ENCODE peak calls at places on chromosomes 13 and 19, in nine cellular contexts. D is tibial artery; A is T follicular helper cell; Y is activated T-helper 1 cell treated with anti-CD3 and anti-CD28 coated beads, Interleukin-12 subunit alpha, Interleukin-12 subunit beta, Interleukin-2, Interleukin-4 antibody, amounts not matched to agents 30 ng/mL and 10 ng/mL and 1 ng/mL, durations not matched to agents 14 hours and 24 hours and 36 hours; T is gastrocnemius medialis; K is epithelial cell of esophagus; O is non-pigmented ciliary epithelial cell; Q is left ventricle myocardium inferior; W is GM23338. Z is an unnamed sample.

GRCh38 chr19:30719991-30720329 is 347.8 kb downstream of the ZNF536 start:
- DNase-seq in D (no peak), A (no peak), Y (no peak), T (no peak), K (no peak), O (no peak), Q (no peak), W (peak), Z (no peak)

GRCh38 chr13:78398743-78399410 is 204.5 kb downstream of the POU4F1 start:
- DNase-seq in D (no peak), A (no peak), Y (no peak), T (no peak), K (no peak), O (no peak), Q (no peak), W (no peak), Z (no peak)

GRCh38 chr13:33313504-33313903 is 27.9 kb upstream of the STARD13 start:
- DNase-seq in D (no peak), A (no peak), Y (no peak), T (no peak), K (no peak), O (no peak), Q (no peak), W (no peak), Z (no peak)

GRCh38 chr13:113962975-113963374 is 10.9 kb downstream of the C13orf46 start:
- DNase-seq in D (no peak), A (no peak), Y (no peak), T (no peak), K (no peak), O (no peak), Q (peak), W (no peak), Z (no peak)

GRCh38 chr13:107079423-107080099 is 511.6 kb upstream of the ARGLU1 start:
- DNase-seq in D (no peak), A (no peak), Y (no peak), T (no peak), K (no peak), O (no peak), Q (no peak), W (no peak), Z (no peak)

GRCh38 chr19:3096902-3097326 is 2.8 kb downstream of the GNA11 start:
- DNase-seq in D (no peak), A (no peak), Y (no peak), T (no peak), K (no peak), O (no peak), Q (no peak), W (no peak), Z (no peak)

GRCh38 chr13:99339736-99340392 is 32.7 kb upstream of the GPR183 start:
- DNase-seq in D (no peak), A (peak), Y (no peak), T (no peak), K (peak), O (no peak), Q (no peak), W (no peak), Z (no peak)

GRCh38 chr19:12841094-12841493 is 2.8 kb downstream of the MAST1 start:
- DNase-seq in D (no peak), A (no peak), Y (no peak), T (no peak), K (peak), O (no peak), Q (no peak), W (peak), Z (no peak)

GRCh38 chr13:30159446-30159839 is 147.9 kb downstream of the KATNAL1 start:
- DNase-seq in D (peak), A (no peak), Y (peak), T (no peak), K (peak), O (peak), Q (no peak), W (no peak), Z (no peak)

GRCh38 chr19:11538232-11539036 is at the start of gene CNN1:
- DNase-seq in D (peak), A (no peak), Y (no peak), T (no peak), K (no peak), O (peak), Q (peak), W (peak), Z (no peak)

GRCh38 chr19:35856546-35857149 is at the start of gene KIRREL2:
- DNase-seq in D (no peak), A (no peak), Y (peak), T (no peak), K (no peak), O (no peak), Q (no peak), W (peak), Z (no peak)

GRCh38 chr13:59444210-59444857 is 719.4 kb downstream of the DIAPH3 start:
- DNase-seq in D (no peak), A (no peak), Y (no peak), T (no peak), K (no peak), O (no peak), Q (no peak), W (no peak), Z (no peak)

GRCh38 chr13:32259116-32259515 is 56.0 kb downstream of the ZAR1L start:
- DNase-seq in D (no peak), A (no peak), Y (no peak), T (no peak), K (no peak), O (no peak), Q (no peak), W (peak), Z (no peak)

GRCh38 chr19:28636706-28637105 is 576.2 kb downstream of the UQCRFS1 start:
- DNase-seq in D (no peak), A (no peak), Y (no peak), T (no peak), K (no peak), O (no peak), Q (no peak), W (no peak), Z (no peak)

GRCh38 chr13:44989941-44990340 is 603 bp downstream of the GPALPP1 start:
- DNase-seq in D (no peak), A (no peak), Y (peak), T (no peak), K (peak), O (no peak), Q (no peak), W (peak), Z (no peak)

GRCh38 chr13:40170982-40171381 is 495.5 kb downstream of the FOXO1 start:
- DNase-seq in D (no peak), A (no peak), Y (no peak), T (no peak), K (peak), O (no peak), Q (no peak), W (no peak), Z (no peak)

GRCh38 chr13:110279684-110280083 is 27.3 kb downstream of the COL4A1 start:
- DNase-seq in D (no peak), A (no peak), Y (no peak), T (no peak), K (no peak), O (no peak), Q (no peak), W (no peak), Z (no peak)

GRCh38 chr19:38417544-38418506 is 8.2 kb downstream of the RASGRP4 start:
- DNase-seq in D (no peak), A (no peak), Y (peak), T (no peak), K (peak), O (no peak), Q (peak), W (peak), Z (no peak)

GRCh38 chr13:50357586-50358118 is 342.4 kb downstream of the KCNRG start:
- DNase-seq in D (no peak), A (no peak), Y (no peak), T (no peak), K (peak), O (peak), Q (no peak), W (no peak), Z (no peak)

GRCh38 chr13:37443538-37443937 is 155.0 kb downstream of the POSTN start:
- DNase-seq in D (no peak), A (no peak), Y (no peak), T (no peak), K (peak), O (peak), Q (no peak), W (no peak), Z (no peak)

GRCh38 chr13:37179646-37180045 is 74.2 kb upstream of the CSNK1A1L start:
- DNase-seq in D (no peak), A (no peak), Y (no peak), T (no peak), K (peak), O (no peak), Q (no peak), W (no peak), Z (no peak)

GRCh38 chr19:56637976-56638555 is 4.9 kb upstream of the SMIM17 start:
- DNase-seq in D (no peak), A (no peak), Y (no peak), T (no peak), K (peak), O (peak), Q (peak), W (peak), Z (no peak)

GRCh38 chr19:4504874-4505569 is 13.3 kb downstream of the PLIN4 start:
- DNase-seq in D (no peak), A (no peak), Y (no peak), T (no peak), K (no peak), O (no peak), Q (no peak), W (no peak), Z (no peak)

GRCh38 chr13:98401936-98402335 is 175.0 kb downstream of the STK24 start:
- DNase-seq in D (no peak), A (no peak), Y (no peak), T (no peak), K (no peak), O (no peak), Q (no peak), W (no peak), Z (no peak)